ENCODE peak calls at places on chromosomes 4 and X, in six cellular contexts. N is brain microvascular endothelial cell, H is lower lobe of right lung, Z is heart left ventricle, M is Panc1, B is fibroblast of lung. U is an unnamed sample. For H3K36me3, the result is how much of the 10 kb centered on the place peaks cover.

GRCh38 chrX:69361286-69361926 is 142.7 kb upstream of the NALF2 start:
- DNase-seq in M (no peak), N (no peak), H (no peak), B (peak), Z (no peak), U (no peak)

GRCh38 chr4:11263208-11263607 is 165.5 kb downstream of the HS3ST1 start:
- DNase-seq in M (no peak), Z (no peak), H (no peak), N (no peak), B (peak), U (no peak)

GRCh38 chrX:50594788-50595187 is 124.2 kb upstream of the DGKK start:
- DNase-seq in B (no peak), H (no peak), N (no peak), Z (peak), M (no peak), U (no peak)

GRCh38 chrX:101550362-101550761 is at the start of gene ARMCX1:
- DNase-seq in N (peak), H (peak), Z (peak), M (no peak), B (peak), U (peak)

GRCh38 chrX:94389044-94389443 is 715.0 kb downstream of the FAM133A start:
- DNase-seq in B (no peak), H (no peak), N (no peak), M (no peak), Z (no peak), U (no peak)

GRCh38 chrX:34656842-34657780 is at the start of gene TMEM47:
- DNase-seq in M (no peak), B (peak), H (peak), N (peak), Z (peak), U (peak)

GRCh38 chr4:68499021-68499420 is 51.8 kb downstream of the TMPRSS11E start:
- DNase-seq in B (no peak), H (no peak), N (no peak), M (no peak), Z (no peak), U (no peak)

GRCh38 chr4:184196730-184197355 is 20.8 kb downstream of the ENPP6 start:
- DNase-seq in H (no peak), Z (no peak), M (no peak), N (no peak), B (peak), U (no peak)

GRCh38 chr4:83489711-83490326 is 4.9 kb upstream of the ABRAXAS1 start:
- DNase-seq in N (no peak), M (no peak), B (no peak), H (no peak), Z (no peak), U (no peak)

GRCh38 chr4:150699599-150699998 is 117.6 kb downstream of the MAB21L2 start:
- DNase-seq in H (no peak), N (no peak), B (peak), M (no peak), Z (no peak), U (no peak)

GRCh38 chr4:38791005-38791404 is 8.2 kb upstream of the TLR10 start:
- DNase-seq in Z (no peak), M (no peak), H (no peak), N (no peak), B (no peak), U (no peak)

GRCh38 chrX:140723251-140723650 is 13.7 kb downstream of the LINC00632 start:
- DNase-seq in M (no peak), Z (no peak), H (no peak), B (peak), N (no peak), U (no peak)

GRCh38 chr4:1990348-1990645 is 18.5 kb downstream of the NELFA start:
- DNase-seq in H (no peak), N (no peak), M (no peak), B (no peak), Z (no peak), U (no peak)

GRCh38 chr4:15493411-15493810 is 23.7 kb downstream of the CC2D2A start:
- DNase-seq in N (no peak), H (no peak), M (no peak), Z (no peak), B (peak), U (no peak)

GRCh38 chr4:83781434-83781833 is 245.5 kb downstream of the GPAT3 start:
- DNase-seq in Z (no peak), H (no peak), M (no peak), B (no peak), N (no peak), U (no peak)

GRCh38 chr4:175641053-175641452 is 171.0 kb downstream of the GPM6A start:
- DNase-seq in N (no peak), M (no peak), Z (no peak), H (no peak), B (no peak), U (no peak)

GRCh38 chr4:155434904-155435303 is 58.1 kb upstream of the MAP9 start:
- DNase-seq in H (no peak), M (no peak), N (no peak), B (no peak), Z (no peak), U (no peak)

GRCh38 chr4:186192068-186192751 is 843 bp downstream of the CYP4V2 start:
- DNase-seq in H (no peak), N (peak), M (no peak), Z (peak), B (peak), U (no peak)

GRCh38 chr4:178823673-178824072 is 1381.4 kb upstream of the AGA start:
- DNase-seq in N (no peak), H (no peak), Z (no peak), M (no peak), B (peak), U (peak)

GRCh38 chr4:105352826-105353225 is 121.0 kb downstream of the PPA2 start:
- DNase-seq in H (no peak), M (no peak), Z (no peak), N (peak), B (peak), U (no peak)

GRCh38 chrX:46383006-46383405 is 162.2 kb downstream of the ZNF674 start:
- DNase-seq in N (no peak), Z (no peak), B (no peak), H (no peak), M (no peak), U (no peak)

GRCh38 chr4:126850286-126850685 is 782.5 kb upstream of the INTU start:
- DNase-seq in Z (no peak), B (peak), H (no peak), M (peak), N (peak), U (peak)

GRCh38 chr4:185016946-185017797 is 1.1 kb upstream of the HELT start:
- DNase-seq in M (no peak), H (no peak), N (no peak), Z (no peak), B (peak), U (no peak)

GRCh38 chrX:1420371-1420770 is 28.5 kb upstream of the SLC25A6 start:
- DNase-seq in B (no peak), Z (no peak), M (no peak), N (no peak), H (peak), U (no peak)
- H3K36me3 ChIP-seq in B (under half), Z (under half), M (under half), N (under half), H (under half), U (under half)

GRCh38 chr4:4406455-4407298 is 19.8 kb downstream of the NSG1 start:
- DNase-seq in M (no peak), B (no peak), Z (no peak), H (no peak), N (no peak), U (no peak)
- H3K4me3 ChIP-seq in M (no peak), B (no peak), Z (no peak), H (no peak), N (no peak), U (no peak)

DNA sequence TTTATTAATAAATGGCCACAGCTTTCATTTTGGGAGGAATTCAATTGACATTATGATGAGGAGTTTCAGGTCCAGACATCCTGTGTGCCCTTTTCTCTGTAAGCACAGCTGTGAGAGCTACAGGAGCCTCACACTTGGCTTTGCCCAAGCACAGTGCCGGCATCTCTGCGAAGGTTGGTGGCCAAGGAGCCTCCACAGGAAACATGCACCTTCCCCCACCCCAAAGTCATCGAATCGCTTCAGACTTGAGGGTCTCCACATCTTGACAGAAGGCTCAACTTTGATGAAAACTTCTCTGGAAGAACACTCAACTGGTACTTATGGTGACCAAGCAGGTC is 100.0 kb downstream of the SYNPO2 start:
- DNase-seq in M (no peak), Z (no peak), B (no peak), N (no peak), H (no peak), U (no peak)
- H3K36me3 ChIP-seq in M (under half), Z (under half), B (under half), N (under half), H (under half), U (under half)

GRCh38 chrX:112218388-112218787 is 135.8 kb upstream of the TRPC5 start:
- DNase-seq in B (no peak), N (no peak), H (no peak), M (no peak), Z (no peak), U (no peak)
- H3K4me3 ChIP-seq in B (no peak), N (no peak), H (no peak), M (no peak), Z (no peak), U (no peak)

GRCh38 chr4:61915501-61915900 is 715.4 kb downstream of the ADGRL3 start:
- DNase-seq in H (no peak), M (no peak), Z (no peak), N (no peak), B (no peak), U (no peak)
- H3K36me3 ChIP-seq in H (under half), M (under half), Z (under half), N (under half), B (under half), U (under half)

GRCh38 chr4:94934864-94935263 is 177.1 kb downstream of the BMPR1B start:
- DNase-seq in M (no peak), H (no peak), N (no peak), B (peak), Z (no peak), U (no peak)
- H3K4me3 ChIP-seq in M (no peak), H (no peak), N (no peak), B (no peak), Z (no peak), U (no peak)

GRCh38 chrX:41178201-41178600 is 93.0 kb downstream of the USP9X start:
- DNase-seq in N (no peak), H (no peak), B (no peak), M (no peak), Z (no peak), U (no peak)
- H3K36me3 ChIP-seq in N (under half), H (under half), B (under half), M (under half), Z (under half), U (under half)

DNA sequence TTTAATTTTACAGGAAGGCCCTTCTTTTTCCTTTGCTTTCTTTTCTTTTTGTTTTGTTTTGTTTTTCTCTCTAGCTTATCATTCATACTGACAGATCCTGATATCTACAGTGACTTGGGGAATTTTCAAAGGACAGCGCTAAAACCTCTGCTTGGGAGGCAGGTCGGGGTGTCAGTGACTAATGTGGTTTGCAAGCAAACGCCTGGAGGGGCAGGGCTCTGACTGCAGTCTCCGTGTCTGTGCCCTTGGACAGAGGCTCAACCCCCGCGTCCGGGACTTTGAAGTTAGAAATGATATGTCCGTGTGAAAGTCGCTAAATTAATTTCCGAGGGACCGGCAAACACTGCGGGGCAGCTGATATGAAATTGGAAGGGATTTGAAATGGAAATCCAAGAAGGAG is 312.5 kb downstream of the DHRSX start:
- DNase-seq in N (peak), M (no peak), H (no peak), B (no peak), Z (no peak), U (no peak)
- H3K4me3 ChIP-seq in N (no peak), M (no peak), H (no peak), B (no peak), Z (no peak), U (no peak)

U was measured in kidney epithelial cell.